ENCODE peak calls at places on chromosomes 6 and 20, in five cellular contexts. I is T1000, J is AG10803, W is T-helper 1 cell, G is HCT116. B is an unnamed sample.

GRCh38 chr6:108914235-108915022 is 66.2 kb downstream of the ARMC2 start:
- DNase-seq in J (peak; percentile 16), W (peak; percentile 22), G (peak; percentile 32), I (no peak), B (no peak)

GRCh38 chr6:144847906-144848305 is 562.8 kb downstream of the UTRN start:
- DNase-seq in I (no peak), W (no peak), G (no peak), J (no peak), B (no peak)

GRCh38 chr6:39886871-39887270 is 47.4 kb downstream of the MOCS1 start:
- DNase-seq in J (no peak), G (no peak), I (no peak), W (no peak), B (no peak)

GRCh38 chr6:116665464-116665863 is 3.1 kb downstream of the ZUP1 start:
- DNase-seq in J (no peak), G (no peak), W (no peak), I (no peak), B (no peak)

GRCh38 chr6:148462203-148462602 is 119.6 kb downstream of the SASH1 start:
- DNase-seq in I (no peak), G (no peak), J (peak; percentile 62), W (no peak), B (no peak)

GRCh38 chr20:46965477-46965876 is 70.8 kb downstream of the EYA2 start:
- DNase-seq in J (no peak), G (no peak), W (no peak), I (no peak), B (no peak)

GRCh38 chr6:6556738-6557503 is 31.6 kb upstream of the LY86 start:
- DNase-seq in W (peak; percentile 7), G (peak; percentile 43), J (peak; percentile 31), I (no peak), B (no peak)

GRCh38 chr6:65638047-65638831 is 68.8 kb downstream of the EYS start:
- DNase-seq in G (no peak), J (no peak), W (no peak), I (no peak), B (no peak)

GRCh38 chr6:70221025-70221714 is 81.7 kb downstream of the COL9A1 start:
- DNase-seq in J (peak; percentile 21), G (no peak), W (peak; percentile 2), I (no peak), B (no peak)

GRCh38 chr20:14790771-14791517 is 453.5 kb upstream of the FLRT3 start:
- DNase-seq in I (no peak), G (no peak), W (no peak), J (peak; percentile 79), B (no peak)

GRCh38 chr6:96235927-96236326 is 220.2 kb downstream of the FUT9 start:
- DNase-seq in J (no peak), G (no peak), W (no peak), I (no peak), B (no peak)

GRCh38 chr20:39851459-39851858 is 837.6 kb downstream of the MAFB start:
- DNase-seq in I (no peak), W (no peak), G (no peak), J (peak; percentile 68), B (no peak)

GRCh38 chr6:42338573-42339218 is 113.0 kb downstream of the TRERF1 start:
- DNase-seq in W (no peak), G (peak; percentile 83), J (peak; percentile 99), I (peak; percentile 84), B (no peak)

GRCh38 chr20:1811621-1812498 is 83.3 kb upstream of the SIRPA start:
- DNase-seq in J (peak; percentile 42), W (no peak), I (no peak), G (no peak), B (no peak)

GRCh38 chr6:84582997-84583396 is 181.4 kb downstream of the TBX18 start:
- DNase-seq in I (no peak), J (no peak), W (no peak), G (no peak), B (no peak)

GRCh38 chr6:26329763-26330511 is 35.1 kb upstream of the BTN3A2 start:
- DNase-seq in W (peak; percentile 53), I (no peak), J (peak; percentile 39), G (no peak), B (peak; percentile 54)

GRCh38 chr6:39357998-39358686 is 35.6 kb upstream of the KCNK16 start:
- DNase-seq in G (no peak), W (no peak), J (peak; percentile 73), I (no peak), B (no peak)

GRCh38 chr20:8722277-8722928 is 346.5 kb upstream of the PLCB4 start:
- DNase-seq in J (peak; percentile 74), G (peak; percentile 59), W (peak; percentile 5), I (peak; percentile 35), B (peak; percentile 47)

GRCh38 chr20:46636514-46636913 is 14.7 kb downstream of the SLC13A3 start:
- DNase-seq in I (no peak), W (no peak), G (no peak), J (no peak), B (no peak)

GRCh38 chr6:12776291-12776690 is 59.7 kb downstream of the PHACTR1 start:
- DNase-seq in I (no peak), G (no peak), J (no peak), W (no peak), B (no peak)

GRCh38 chr6:61711849-61712248 is 574.2 kb downstream of the KHDRBS2 start:
- DNase-seq in J (no peak), G (no peak), I (no peak), W (no peak), B (no peak)

GRCh38 chr20:51195419-51195901 is 172.6 kb upstream of the KCNG1 start:
- DNase-seq in I (no peak), W (no peak), J (peak; percentile 17), G (no peak), B (no peak)

GRCh38 chr6:705047-705446 is 12.1 kb upstream of the EXOC2 start:
- DNase-seq in J (no peak), I (no peak), W (no peak), G (no peak), B (no peak)

GRCh38 chr6:67560068-67560467 is 1075.0 kb upstream of the ADGRB3 start:
- DNase-seq in I (no peak), G (no peak), J (no peak), W (no peak), B (no peak)

GRCh38 chr6:91462236-91462635 is 875.4 kb upstream of the MAP3K7 start:
- DNase-seq in J (no peak), G (no peak), W (no peak), I (no peak), B (no peak)